ENCODE peak calls at places on chromosomes 3 and 15, in ten cellular contexts. B is myocyte; H is HFFc6; O is NCI-H2081; Z is CD8-positive, alpha-beta memory T cell; E is midbrain; I is GM23338; S is NCI-H345; C is activated gamma-delta T cell treated with Interleukin-2 at 50 U/mL for 16 hours; P is sigmoid colon. K is an unnamed sample.

GRCh38 chr15:70475921-70476320 is 287.4 kb downstream of the UACA start:
- DNase-seq in P (no peak), S (no peak), E (no peak), I (no peak), O (no peak), Z (no peak), C (no peak), B (peak; percentile 80), H (no peak), K (peak; percentile 10)

GRCh38 chr3:20668411-20668810 is 482.4 kb upstream of the SGO1 start:
- DNase-seq in B (peak; percentile 36), I (peak; percentile 79), Z (no peak), E (no peak), P (no peak), S (no peak), H (no peak), C (no peak), O (peak; percentile 18), K (no peak)

GRCh38 chr3:51966941-51967383 is 292 bp downstream of the PCBP4 start:
- DNase-seq in P (no peak), I (no peak), S (no peak), O (no peak), H (no peak), E (no peak), C (no peak), B (no peak), Z (no peak), K (no peak)

GRCh38 chr15:99474041-99474906 is 91.5 kb upstream of the MEF2A start:
- DNase-seq in B (peak; percentile 80), P (peak; percentile 76), C (no peak), E (peak; percentile 69), H (no peak), S (no peak), Z (no peak), O (no peak), I (no peak), K (no peak)

GRCh38 chr3:174355505-174355904 is 503.6 kb upstream of the NAALADL2 start:
- DNase-seq in P (no peak), H (peak; percentile 36), B (peak; percentile 40), E (no peak), O (peak; percentile 76), Z (no peak), S (no peak), C (no peak), I (peak; percentile 80), K (peak; percentile 46)

GRCh38 chr15:66919421-66919820 is 146.0 kb upstream of the SMAD3 start:
- DNase-seq in S (no peak), Z (no peak), E (no peak), B (no peak), O (no peak), H (no peak), P (peak; percentile 51), C (no peak), I (no peak), K (peak; percentile 74)

GRCh38 chr3:58383904-58384303 is 49.7 kb downstream of the PDHB start:
- DNase-seq in C (no peak), I (no peak), H (peak; percentile 98), Z (no peak), S (no peak), B (peak; percentile 97), P (no peak), E (no peak), O (no peak), K (peak; percentile 98)

GRCh38 chr3:159273608-159274007 is 471.8 kb downstream of the MFSD1 start:
- DNase-seq in P (no peak), H (peak; percentile 28), S (no peak), B (peak; percentile 80), I (peak; percentile 84), E (no peak), Z (no peak), C (no peak), O (no peak), K (peak; percentile 50)

GRCh38 chr15:43329222-43329959 is 982 bp downstream of the LCMT2 start:
- DNase-seq in B (peak; percentile 33), C (no peak), I (peak; percentile 62), E (peak; percentile 61), S (peak; percentile 6), Z (no peak), P (peak; percentile 74), O (peak; percentile 58), H (peak; percentile 0), K (peak; percentile 31)

GRCh38 chr15:45948226-45948625 is 313.4 kb downstream of the SQOR start:
- DNase-seq in H (no peak), E (no peak), P (no peak), O (peak; percentile 34), S (no peak), B (no peak), C (no peak), Z (no peak), I (peak; percentile 53), K (peak; percentile 12)

GRCh38 chr3:113354307-113354706 is 87.0 kb downstream of the CFAP44 start:
- DNase-seq in I (no peak), S (no peak), H (no peak), O (no peak), B (peak; percentile 18), Z (no peak), P (no peak), C (no peak), E (no peak), K (peak; percentile 44)

GRCh38 chr3:148331111-148331818 is 366.4 kb upstream of the AGTR1 start:
- DNase-seq in H (no peak), P (no peak), E (no peak), C (no peak), Z (no peak), I (no peak), B (no peak), S (no peak), O (peak; percentile 43), K (no peak)

GRCh38 chr3:98457543-98457942 is 5.5 kb upstream of the OR5K1 start:
- DNase-seq in E (no peak), B (no peak), O (no peak), S (no peak), Z (no peak), H (no peak), P (no peak), I (peak; percentile 22), C (no peak), K (no peak)

GRCh38 chr3:23330568-23330967 is 127.4 kb downstream of the UBE2E2 start:
- DNase-seq in P (no peak), Z (no peak), S (no peak), B (no peak), C (no peak), E (no peak), O (no peak), I (no peak), H (no peak), K (no peak)

GRCh38 chr3:153001428-153001827 is 160.6 kb upstream of the RAP2B start:
- DNase-seq in Z (no peak), E (no peak), B (no peak), C (no peak), O (no peak), I (no peak), S (no peak), P (no peak), H (no peak), K (no peak)

GRCh38 chr15:85504739-85505676 is 124.6 kb downstream of the AKAP13 start:
- DNase-seq in P (no peak), B (peak; percentile 81), E (peak; percentile 61), S (peak; percentile 8), Z (peak; percentile 32), C (peak; percentile 42), H (peak; percentile 66), I (peak; percentile 74), O (peak; percentile 55), K (peak; percentile 63)

GRCh38 chr3:61560452-61561373 is 658 bp upstream of the PTPRG start:
- DNase-seq in E (peak; percentile 51), O (peak; percentile 77), H (peak; percentile 76), P (peak; percentile 92), B (peak; percentile 82), S (peak; percentile 75), Z (no peak), I (peak; percentile 96), C (no peak), K (peak; percentile 90)